ENCODE peak calls at places on chromosome 1, in nine cellular contexts. B is NCI-H748 treated with DMSO at 0.1 percent for 48 hours; K is AG04450; S is AG09309; W is GF-D8; L is activated T-cell treated with anti-CD3 and anti-CD28 coated beads for 1 hour; X is left ventricle myocardium inferior; H is stimulated activated CD8-positive, alpha-beta memory T cell treated with anti-CD3 and anti-CD28 coated beads, Interleukin-4, amount 100 ng/mL, for 24 hours; A is hypothalamus. Z is an unnamed sample.

GRCh38 chr1:226677121-226678020 is 61.7 kb downstream of the ITPKB start:
- DNase-seq in B (no peak), K (no peak), S (peak; percentile 61), W (peak; percentile 82), L (peak; percentile 71), X (peak; percentile 83), H (peak; percentile 54), A (no peak), Z (no peak)

GRCh38 chr1:37006132-37006868 is 28.0 kb downstream of the GRIK3 start:
- DNase-seq in B (no peak), K (no peak), S (no peak), W (no peak), L (no peak), X (peak; percentile 27), H (no peak), A (no peak), Z (no peak)

GRCh38 chr1:214658785-214659184 is 55.8 kb downstream of the CENPF start:
- DNase-seq in B (no peak), K (no peak), S (no peak), W (no peak), L (no peak), X (no peak), H (no peak), A (no peak), Z (no peak)

GRCh38 chr1:232166942-232167341 is 463.0 kb downstream of the SIPA1L2 start:
- DNase-seq in B (no peak), K (no peak), S (no peak), W (no peak), L (no peak), X (no peak), H (no peak), A (no peak), Z (no peak)

GRCh38 chr1:119286587-119287181 is 81.9 kb upstream of the HAO2 start:
- DNase-seq in B (no peak), K (no peak), S (no peak), W (no peak), L (no peak), X (no peak), H (no peak), A (no peak), Z (peak; percentile 54)

GRCh38 chr1:232667094-232667780 is 37.3 kb upstream of the SIPA1L2 start:
- DNase-seq in B (no peak), K (no peak), S (no peak), W (no peak), L (no peak), X (no peak), H (no peak), A (no peak), Z (no peak)

GRCh38 chr1:23168079-23168461 is 586 bp downstream of the LUZP1 start:
- DNase-seq in B (no peak), K (no peak), S (no peak), W (no peak), L (peak; percentile 9), X (peak; percentile 41), H (no peak), A (no peak), Z (peak; percentile 79)

GRCh38 chr1:244447552-244447951 is 4.2 kb downstream of the ADSS2 start:
- DNase-seq in B (no peak), K (no peak), S (no peak), W (no peak), L (no peak), X (no peak), H (no peak), A (no peak), Z (no peak)

Z was measured in GM20000.